ENCODE peak calls at places on chromosomes 5 and 9, in seven cellular contexts. U, L, Z, F, Y, B and P are unnamed samples.

GRCh38 chr5:179823937-179824744 is 3.4 kb downstream of the SQSTM1 start:
- DNase-seq in Y (no peak), Z (no peak), U (no peak), F (no peak), L (peak), B (peak), P (no peak)

GRCh38 chr9:92245005-92245797 is 48.3 kb downstream of the IARS1 start:
- DNase-seq in Y (peak), B (no peak), U (peak), F (no peak), L (no peak), Z (no peak), P (no peak)

GRCh38 chr5:132455614-132456115 is 34.9 kb downstream of the IRF1 start:
- DNase-seq in L (no peak), Z (no peak), F (no peak), B (no peak), U (no peak), Y (no peak), P (no peak)

GRCh38 chr5:36836831-36837230 is 39.7 kb upstream of the NIPBL start:
- DNase-seq in Z (peak), L (no peak), F (no peak), U (no peak), B (no peak), Y (no peak), P (no peak)

GRCh38 chr9:86938780-86939179 is 8.5 kb downstream of the GAS1 start:
- DNase-seq in Z (no peak), U (no peak), B (no peak), L (no peak), F (no peak), Y (no peak), P (no peak)

GRCh38 chr9:94941211-94941875 is 214.8 kb downstream of the AOPEP start:
- DNase-seq in L (no peak), Z (no peak), Y (no peak), F (no peak), U (no peak), B (no peak), P (no peak)

GRCh38 chr9:133642708-133643361 is 6.7 kb downstream of the DBH start:
- DNase-seq in F (no peak), U (no peak), L (no peak), Y (no peak), B (no peak), Z (no peak), P (no peak)

GRCh38 chr5:178058321-178059012 is 54.9 kb upstream of the N4BP3 start:
- DNase-seq in Y (no peak), U (peak), F (no peak), Z (no peak), L (no peak), B (no peak), P (no peak)

GRCh38 chr9:79028101-79028500 is 543.7 kb upstream of the TLE4 start:
- DNase-seq in Y (no peak), L (no peak), F (no peak), B (no peak), U (peak), Z (no peak), P (no peak)

GRCh38 chr5:143205386-143205785 is 198.1 kb downstream of the NR3C1 start:
- DNase-seq in F (no peak), Y (peak), B (no peak), U (peak), Z (no peak), L (peak), P (no peak)

GRCh38 chr5:115475768-115476167 is 68.8 kb downstream of the FEM1C start:
- DNase-seq in U (no peak), L (no peak), B (no peak), F (no peak), Y (no peak), Z (no peak), P (no peak)

GRCh38 chr9:91884746-91885687 is 65.0 kb downstream of the ROR2 start:
- DNase-seq in Y (peak), F (no peak), L (no peak), Z (no peak), B (no peak), U (no peak), P (no peak)

GRCh38 chr9:120402741-120403542 is 177.0 kb downstream of the CDK5RAP2 start:
- DNase-seq in Y (peak), U (peak), Z (peak), L (no peak), B (no peak), F (no peak), P (no peak)

GRCh38 chr5:98913911-98914310 is 14.9 kb downstream of the CHD1 start:
- DNase-seq in Y (no peak), F (no peak), Z (no peak), U (no peak), B (no peak), L (no peak), P (no peak)

GRCh38 chr5:109855056-109855455 is 165.3 kb downstream of the MAN2A1 start:
- DNase-seq in U (peak), Y (no peak), L (no peak), B (no peak), F (no peak), Z (no peak), P (no peak)

GRCh38 chr9:113654605-113655193 is 191.2 kb downstream of the RGS3 start:
- DNase-seq in Z (no peak), B (peak), F (no peak), Y (peak), L (peak), U (no peak), P (peak)

GRCh38 chr5:73617510-73618279 is 8.3 kb upstream of the ARHGEF28 start:
- DNase-seq in L (no peak), U (peak), Y (peak), B (no peak), Z (no peak), F (no peak), P (no peak)

GRCh38 chr5:137361275-137361674 is 137.9 kb downstream of the SPOCK1 start:
- DNase-seq in U (peak), Z (no peak), L (no peak), B (no peak), Y (peak), F (no peak), P (no peak)

GRCh38 chr5:167633114-167633513 is 658.3 kb upstream of the WWC1 start:
- DNase-seq in B (no peak), F (no peak), Y (no peak), Z (no peak), L (no peak), U (no peak), P (no peak)

GRCh38 chr5:151793358-151793757 is 21.6 kb downstream of the G3BP1 start:
- DNase-seq in Y (no peak), L (no peak), Z (no peak), F (no peak), U (no peak), B (no peak), P (no peak)

GRCh38 chr5:109080896-109081295 is 328.9 kb downstream of the PJA2 start:
- DNase-seq in Y (no peak), U (no peak), L (no peak), B (no peak), Z (no peak), F (no peak), P (no peak)

GRCh38 chr5:115260248-115260647 is 2.4 kb downstream of the PGGT1B start:
- DNase-seq in B (no peak), L (no peak), F (no peak), U (no peak), Z (no peak), Y (no peak), P (no peak)

GRCh38 chr9:76090909-76091308 is 200.4 kb downstream of the PCSK5 start:
- DNase-seq in Y (no peak), U (no peak), B (no peak), Z (no peak), L (no peak), F (no peak), P (no peak)

GRCh38 chr5:57608542-57608941 is 125.9 kb upstream of the ACTBL2 start:
- DNase-seq in B (no peak), L (no peak), Z (no peak), F (no peak), Y (no peak), U (no peak), P (no peak)

GRCh38 chr9:92295827-92296258 is 2.3 kb upstream of the IARS1 start:
- DNase-seq in B (no peak), U (peak), F (no peak), Y (no peak), Z (peak), L (no peak), P (no peak)

GRCh38 chr5:81718300-81718699 is 32.6 kb downstream of the SSBP2 start:
- DNase-seq in L (no peak), B (no peak), F (no peak), U (no peak), Z (no peak), Y (peak), P (no peak)

GRCh38 chr5:111550282-111551020 is 38.1 kb upstream of the STARD4 start:
- DNase-seq in U (peak), F (peak), L (peak), Y (peak), B (peak), Z (peak), P (peak)

GRCh38 chr9:23850242-23851023 is 24.4 kb upstream of the ELAVL2 start:
- DNase-seq in Z (no peak), F (no peak), Y (no peak), L (no peak), B (no peak), U (no peak), P (no peak)

GRCh38 chr5:78823196-78823595 is 161.9 kb downstream of the ARSB start:
- DNase-seq in F (no peak), B (no peak), Z (no peak), L (no peak), Y (no peak), U (no peak), P (no peak)

GRCh38 chr9:81047280-81047679 is 642.1 kb downstream of the TLE1 start:
- DNase-seq in F (no peak), L (no peak), Y (no peak), Z (no peak), B (no peak), U (no peak), P (no peak)

GRCh38 chr5:122473941-122474340 is 161.9 kb downstream of the SNCAIP start:
- DNase-seq in B (no peak), L (no peak), Y (no peak), F (no peak), Z (no peak), U (no peak), P (no peak)

GRCh38 chr5:67301285-67301904 is 104.8 kb upstream of the CD180 start:
- DNase-seq in U (peak), F (no peak), Z (peak), Y (peak), B (peak), L (peak), P (peak)

GRCh38 chr9:137198748-137199276 is 1.7 kb downstream of the TPRN start:
- DNase-seq in B (no peak), U (no peak), F (no peak), L (no peak), Z (no peak), Y (no peak), P (no peak)
- H3K27ac ChIP-seq in B (peak), U (no peak), F (no peak), L (no peak), Z (no peak), Y (no peak), P (no peak)

DNA sequence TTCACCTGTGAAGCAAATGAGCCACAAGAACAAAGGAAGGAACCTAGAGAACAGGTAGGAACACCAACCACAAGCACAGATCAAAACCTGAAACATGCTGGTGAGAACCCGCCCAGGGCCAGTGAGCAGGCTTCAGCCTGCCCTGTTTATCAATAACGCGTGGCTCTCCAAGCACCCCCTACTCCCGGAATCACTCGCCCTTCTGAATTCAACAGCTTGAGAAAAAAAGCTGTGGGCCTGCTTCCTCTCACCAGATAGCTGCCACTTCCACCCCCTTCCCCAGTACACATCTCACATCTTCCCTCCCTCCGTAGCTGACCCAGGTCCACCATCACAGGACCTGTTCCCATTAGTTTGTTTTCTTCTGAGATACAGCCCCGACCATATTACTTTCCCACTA is 30.4 kb downstream of the B4GALT1 start:
- DNase-seq in F (no peak), U (no peak), B (no peak), Y (no peak), Z (no peak), L (no peak), P (peak)
- H3K27ac ChIP-seq in F (peak), U (no peak), B (peak), Y (peak), Z (no peak), L (no peak), P (peak)

GRCh38 chr9:97052735-97053134 is 13.8 kb upstream of the CTSV start:
- DNase-seq in L (no peak), B (no peak), U (no peak), Y (no peak), Z (no peak), F (no peak), P (no peak)

GRCh38 chr9:97057651-97058050 is 18.7 kb upstream of the CTSV start:
- DNase-seq in L (no peak), B (no peak), Z (no peak), F (no peak), Y (no peak), U (no peak), P (no peak)

GRCh38 chr9:97059661-97060060 is 20.7 kb upstream of the CTSV start:
- DNase-seq in Z (no peak), U (peak), Y (no peak), F (no peak), L (no peak), B (no peak), P (no peak)

DNA sequence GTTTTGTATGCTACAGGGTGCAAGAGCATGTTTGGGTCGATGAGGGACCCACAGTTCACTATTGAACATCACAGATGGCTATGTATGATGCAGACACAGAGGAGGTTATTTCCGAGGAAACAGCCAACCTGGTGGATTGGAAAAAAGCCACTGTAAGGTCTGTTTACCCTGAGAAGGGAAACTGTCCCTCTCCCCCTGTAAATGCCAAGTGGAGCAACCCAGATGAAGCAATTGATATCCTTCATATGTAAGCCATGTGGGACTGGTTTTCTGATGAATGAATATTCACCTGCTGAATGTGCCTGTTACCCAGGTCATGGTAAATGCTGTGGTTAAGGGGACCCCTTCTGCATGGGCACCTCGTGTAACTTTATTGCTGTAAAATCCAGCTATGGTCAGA is 14.8 kb upstream of the CTSV start:
- DNase-seq in Z (no peak), F (no peak), B (no peak), L (no peak), U (no peak), Y (no peak), P (no peak)
- H3K27ac ChIP-seq in Z (no peak), F (no peak), B (no peak), L (no peak), U (no peak), Y (peak), P (peak)

DNA sequence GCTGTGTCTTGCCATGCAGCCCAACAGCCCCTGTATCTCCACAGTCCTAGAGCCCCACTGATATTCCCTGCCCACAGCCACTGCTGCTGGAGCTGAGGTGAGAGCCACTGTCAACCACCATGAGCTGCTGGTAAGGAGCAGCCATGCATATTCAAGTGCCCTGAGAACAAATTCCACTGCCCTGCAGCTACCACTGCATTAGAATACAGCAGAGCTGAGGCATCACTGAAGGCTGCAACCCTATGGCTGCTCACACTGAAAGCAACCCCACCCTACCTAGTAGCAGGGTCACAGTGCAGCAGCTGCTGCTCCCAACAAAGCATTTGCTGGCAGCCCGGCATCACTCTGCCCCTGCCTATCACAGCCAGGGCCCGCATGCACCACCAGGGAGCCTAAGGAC is 68.6 kb downstream of the SKIC3 start:
- DNase-seq in L (no peak), B (no peak), U (no peak), Z (no peak), Y (no peak), F (no peak), P (no peak)
- H3K27ac ChIP-seq in L (no peak), B (no peak), U (no peak), Z (no peak), Y (no peak), F (no peak), P (no peak)